ENCODE peak calls at places on chromosomes 5 and 9, in six cellular contexts. N is GM12891, F is endothelial cell of umbilical vein, V is adrenal gland, M is tibial nerve, W is A549. O is an unnamed sample.

GRCh38 chr5:68538886-68539420 is 323.4 kb downstream of the PIK3R1 start:
- DNase-seq in M (no peak), V (no peak), N (no peak), W (no peak), F (no peak), O (no peak)

GRCh38 chr5:80215523-80215922 is 40.3 kb downstream of the SERINC5 start:
- DNase-seq in V (no peak), N (no peak), F (no peak), W (no peak), M (no peak), O (peak)

GRCh38 chr5:103849934-103850333 is 287.3 kb upstream of the NUDT12 start:
- DNase-seq in F (no peak), N (no peak), W (peak), M (no peak), V (no peak), O (no peak)

GRCh38 chr5:124628721-124629596 is 117.5 kb downstream of the ZNF608 start:
- DNase-seq in W (peak), N (no peak), M (no peak), F (no peak), V (peak), O (peak)

GRCh38 chr5:16546712-16547111 is 70.1 kb downstream of the RETREG1 start:
- DNase-seq in V (no peak), W (no peak), M (no peak), F (no peak), N (no peak), O (no peak)

GRCh38 chr9:23581936-23582335 is 244.1 kb downstream of the ELAVL2 start:
- DNase-seq in W (no peak), N (no peak), M (no peak), F (no peak), V (no peak), O (peak)

GRCh38 chr9:16505159-16505558 is 365.3 kb downstream of the BNC2 start:
- DNase-seq in V (no peak), M (no peak), N (no peak), F (peak), W (peak), O (no peak)

GRCh38 chr5:161432798-161433197 is 113.7 kb downstream of the GABRB2 start:
- DNase-seq in F (no peak), V (no peak), N (no peak), M (no peak), W (no peak), O (no peak)

GRCh38 chr9:90860826-90861225 is 59.2 kb downstream of the SYK start:
- DNase-seq in W (no peak), M (peak), V (no peak), F (no peak), N (no peak), O (peak)

GRCh38 chr9:128912270-128912853 is 8.4 kb upstream of the PHYHD1 start:
- DNase-seq in M (no peak), W (peak), V (no peak), N (no peak), F (peak), O (no peak)

GRCh38 chr5:117027384-117027783 is 452.8 kb upstream of the SEMA6A start:
- DNase-seq in W (no peak), F (no peak), M (no peak), N (no peak), V (no peak), O (no peak)

GRCh38 chr5:54859321-54859720 is 126.1 kb downstream of the ESM1 start:
- DNase-seq in W (no peak), N (no peak), M (no peak), V (no peak), F (no peak), O (no peak)

GRCh38 chr5:111453290-111453689 is 59.0 kb downstream of the STARD4 start:
- DNase-seq in F (no peak), N (no peak), W (no peak), M (no peak), V (no peak), O (no peak)

GRCh38 chr5:51395245-51395644 is 12.0 kb downstream of the ISL1 start:
- DNase-seq in M (no peak), N (no peak), F (no peak), W (no peak), V (no peak), O (no peak)

GRCh38 chr5:32027717-32028321 is 146.3 kb downstream of the GOLPH3 start:
- DNase-seq in F (peak), V (peak), W (peak), M (peak), N (no peak), O (peak)

GRCh38 chr9:110028281-110029075 is 179.5 kb downstream of the C9orf152 start:
- DNase-seq in V (no peak), W (no peak), F (peak), M (no peak), N (no peak), O (no peak)

GRCh38 chr5:152288917-152289595 is 116.0 kb downstream of the NMUR2 start:
- DNase-seq in N (no peak), V (no peak), M (no peak), W (no peak), F (no peak), O (no peak)

GRCh38 chr9:137320555-137321384 is 18.7 kb upstream of the NRARP start:
- DNase-seq in V (peak), N (peak), F (peak), M (no peak), W (no peak), O (peak)

GRCh38 chr9:127067603-127068220 is 54.7 kb downstream of the ANGPTL2 start:
- DNase-seq in N (no peak), F (no peak), W (no peak), M (no peak), V (no peak), O (no peak)

GRCh38 chr5:74517700-74518099 is 122.8 kb downstream of the ENC1 start:
- DNase-seq in M (peak), F (peak), N (no peak), W (no peak), V (no peak), O (no peak)

GRCh38 chr9:96663506-96664120 is 8.5 kb upstream of the PRXL2C start:
- DNase-seq in F (no peak), V (no peak), N (no peak), M (no peak), W (no peak), O (no peak)

GRCh38 chr5:124410539-124410938 is 335.9 kb downstream of the ZNF608 start:
- DNase-seq in V (no peak), M (no peak), N (no peak), F (no peak), W (no peak), O (no peak)

GRCh38 chr5:178108966-178109365 is 4.4 kb upstream of the N4BP3 start:
- DNase-seq in V (no peak), F (no peak), N (no peak), M (no peak), W (no peak), O (peak)

GRCh38 chr5:134551891-134552290 is 26.4 kb downstream of the JADE2 start:
- DNase-seq in N (no peak), V (no peak), F (peak), W (no peak), M (no peak), O (no peak)

GRCh38 chr5:143738415-143739401 is 73.3 kb upstream of the HMHB1 start:
- DNase-seq in V (no peak), M (no peak), W (no peak), N (no peak), F (no peak), O (no peak)

GRCh38 chr5:137629646-137630045 is 106.2 kb downstream of the KLHL3 start:
- DNase-seq in W (peak), F (peak), M (no peak), N (peak), V (no peak), O (peak)

GRCh38 chr9:34098307-34098706 is 28.2 kb downstream of the DCAF12 start:
- DNase-seq in N (no peak), F (no peak), M (no peak), V (no peak), W (no peak), O (no peak)

GRCh38 chr9:93112116-93112863 is 16.3 kb downstream of the CARD19 start:
- DNase-seq in F (no peak), V (peak), M (no peak), W (no peak), N (no peak), O (no peak)

GRCh38 chr5:157858527-157859226 is at the start of gene CLINT1:
- DNase-seq in N (peak), W (peak), M (peak), V (peak), F (peak), O (peak)
- TF ChIP-seq POLR2A in N (no peak), W (peak), M (peak), V (peak), F (peak), O (peak)

DNA sequence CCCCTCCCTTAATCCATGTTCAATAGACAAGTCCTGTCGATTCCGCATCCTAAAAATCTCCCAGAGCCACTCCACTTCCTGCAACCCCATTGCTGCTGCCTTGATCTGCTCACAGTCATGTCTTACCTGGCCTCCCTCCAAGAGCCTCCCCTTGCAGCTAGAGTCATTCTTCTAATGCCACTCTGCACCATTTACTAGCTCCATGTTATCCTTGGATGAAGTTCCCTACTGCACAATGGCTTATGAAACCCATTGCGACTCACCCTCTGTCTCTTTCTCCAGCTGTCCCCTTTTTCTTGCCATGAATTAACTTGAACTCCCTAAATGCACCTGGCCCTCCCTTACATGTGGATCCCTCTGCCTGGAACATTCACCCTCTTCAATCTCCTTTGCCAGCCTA is 39.5 kb downstream of the MEGF10 start:
- DNase-seq in V (no peak), M (no peak), W (no peak), N (no peak), F (no peak), O (no peak)
- TF ChIP-seq POLR2A in V (no peak), M (no peak), W (no peak), N (no peak), F (no peak), O (no peak)

DNA sequence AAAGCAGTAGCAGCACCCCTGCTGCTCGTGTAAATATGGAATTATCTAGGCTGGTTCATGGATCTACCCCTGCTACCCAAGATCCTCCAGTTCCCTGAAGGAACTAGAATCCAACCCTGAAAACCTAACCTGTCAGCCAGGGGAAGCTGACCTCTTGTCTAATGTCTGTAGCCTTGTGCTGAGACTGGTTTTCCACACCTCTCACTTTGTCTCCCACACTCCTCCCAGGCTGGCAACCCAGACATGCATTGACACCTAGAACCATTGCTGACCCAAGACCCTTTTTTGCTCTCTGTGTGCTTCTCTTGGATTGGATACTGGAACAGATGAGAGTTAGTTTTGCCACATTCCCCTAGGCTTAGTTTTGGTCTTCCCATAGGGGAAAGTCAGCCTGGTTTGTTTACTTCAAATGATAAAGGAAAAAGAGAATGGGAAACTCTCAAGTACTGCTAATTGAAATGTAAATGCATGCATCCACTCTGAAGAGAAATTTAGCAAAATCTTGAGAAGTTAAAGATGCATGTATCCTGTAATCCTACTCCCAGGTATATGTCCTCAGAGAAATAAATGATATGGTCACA is 36.6 kb upstream of the NR4A3 start:
- DNase-seq in N (no peak), M (no peak), F (no peak), W (no peak), V (no peak), O (no peak)
- TF ChIP-seq POLR2A in N (no peak), M (no peak), F (no peak), W (no peak), V (no peak), O (no peak)

GRCh38 chr5:82278711-82279370 is 687 bp upstream of the RPS23 start:
- DNase-seq in V (no peak), F (no peak), N (no peak), M (no peak), W (no peak), O (no peak)
- TF ChIP-seq POLR2A in V (no peak), F (no peak), N (no peak), M (no peak), W (peak), O (no peak)

GRCh38 chr5:169811680-169812079 is 168.6 kb downstream of the INSYN2B start:
- DNase-seq in M (no peak), W (no peak), N (no peak), F (no peak), V (no peak), O (no peak)
- TF ChIP-seq POLR2A in M (no peak), W (no peak), N (no peak), F (no peak), V (no peak), O (no peak)

GRCh38 chr9:95005276-95006141 is 279.0 kb downstream of the AOPEP start:
- DNase-seq in V (no peak), M (no peak), N (no peak), W (peak), F (no peak), O (no peak)

GRCh38 chr9:95003694-95004451 is 277.4 kb downstream of the AOPEP start:
- DNase-seq in W (peak), M (peak), F (peak), V (peak), N (peak), O (peak)

GRCh38 chr9:95007470-95007869 is 281.0 kb downstream of the AOPEP start:
- DNase-seq in V (no peak), F (peak), W (no peak), N (no peak), M (no peak), O (no peak)

GRCh38 chr9:95001720-95002119 is 275.2 kb downstream of the AOPEP start:
- DNase-seq in F (no peak), V (no peak), N (no peak), M (no peak), W (no peak), O (no peak)

GRCh38 chr9:95004452-95005275 is 278.2 kb downstream of the AOPEP start:
- DNase-seq in F (peak), W (peak), N (peak), M (peak), V (peak), O (peak)
- TF ChIP-seq POLR2A in F (peak), W (peak), N (no peak), M (peak), V (no peak), O (no peak)